ENCODE peak calls at places on chromosomes 13 and 19, in four cellular contexts. O is bronchial epithelial cell, S is uterus, E is MCF 10A. T is an unnamed sample.

GRCh38 chr13:50227356-50227755 is 212.1 kb downstream of the KCNRG start:
- DNase-seq in O (no peak), S (no peak), E (no peak), T (no peak)

GRCh38 chr13:24293761-24294160 is 15.6 kb upstream of the C1QTNF9 start:
- DNase-seq in O (no peak), S (no peak), E (no peak), T (no peak)

GRCh38 chr13:66216723-66217122 is 1013.4 kb downstream of the PCDH9 start:
- DNase-seq in O (no peak), S (no peak), E (no peak), T (no peak)

GRCh38 chr13:99916366-99917103 is 55.0 kb downstream of the ZIC5 start:
- DNase-seq in O (peak), S (no peak), E (peak), T (no peak)

GRCh38 chr19:48413879-48414623 is 20.6 kb downstream of the GRIN2D start:
- DNase-seq in O (peak), S (no peak), E (no peak), T (no peak)

GRCh38 chr19:35041548-35042055 is at the start of gene HPN:
- DNase-seq in O (no peak), S (no peak), E (no peak), T (no peak)

GRCh38 chr13:48979892-48980291 is 4.2 kb downstream of the FNDC3A start:
- DNase-seq in O (no peak), S (no peak), E (no peak), T (no peak)

GRCh38 chr19:3536429-3537100 is 2.4 kb upstream of the TEKTIP1 start:
- DNase-seq in O (no peak), S (no peak), E (no peak), T (no peak)

GRCh38 chr19:40907968-40908735 is 26.1 kb upstream of the CYP2A7 start:
- DNase-seq in O (no peak), S (peak), E (no peak), T (no peak)

DNA sequence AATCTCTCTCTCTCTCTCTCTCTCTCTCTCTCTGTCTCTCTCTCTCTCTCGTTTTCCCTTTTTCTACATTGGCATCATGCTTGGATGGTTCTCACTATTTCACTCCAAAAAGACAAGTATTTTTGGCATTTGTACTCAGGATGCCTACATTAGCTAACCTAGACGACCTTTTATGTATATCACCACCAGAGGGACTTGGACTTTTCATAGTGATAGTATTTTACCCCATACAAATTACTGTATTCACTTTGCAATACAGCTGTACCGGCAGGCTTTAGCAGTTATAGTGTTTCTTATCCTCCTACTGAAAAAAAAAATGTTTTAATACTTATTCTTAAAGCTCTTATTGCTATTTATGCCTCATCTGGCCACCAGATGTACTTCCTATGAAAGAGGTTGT is 687.2 kb upstream of the KLHL1 start:
- DNase-seq in O (no peak), S (no peak), E (no peak), T (no peak)
- TF ChIP-seq CTCF in O (no peak), S (no peak), E (no peak), T (no peak)

GRCh38 chr13:27168870-27169525 is 2.6 kb downstream of the USP12 start:
- DNase-seq in O (peak), S (no peak), E (peak), T (no peak)

GRCh38 chr13:27170521-27171243 is 929 bp downstream of the USP12 start:
- DNase-seq in O (no peak), S (peak), E (peak), T (peak)

GRCh38 chr13:27171244-27171829 is at the start of gene USP12:
- DNase-seq in O (no peak), S (peak), E (no peak), T (peak)

GRCh38 chr13:27171830-27172494 is 351 bp upstream of the USP12 start:
- DNase-seq in O (peak), S (peak), E (peak), T (peak)

DNA sequence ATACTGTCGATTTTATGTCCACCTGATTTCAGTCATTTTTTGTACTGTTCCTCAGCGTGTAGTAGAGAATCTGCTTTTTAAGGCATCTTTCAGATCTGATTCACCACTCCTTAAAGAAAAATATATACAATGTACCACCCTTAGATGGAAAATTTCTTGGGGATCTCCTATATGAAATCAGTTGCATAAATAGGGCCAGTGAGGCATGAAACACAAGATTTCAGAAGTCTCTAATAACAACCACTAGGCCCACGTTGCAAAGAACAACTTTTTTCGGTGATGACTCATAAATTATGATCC is 1.4 kb downstream of the USP12 start:
- DNase-seq in O (peak), S (no peak), E (peak), T (no peak)
- TF ChIP-seq CTCF in O (no peak), S (no peak), E (no peak), T (no peak)

GRCh38 chr19:1382250-1382649 is 1.5 kb upstream of the NDUFS7 start:
- DNase-seq in O (no peak), S (no peak), E (no peak), T (no peak)

GRCh38 chr19:1384085-1384462 is 367 bp downstream of the NDUFS7 start:
- DNase-seq in O (no peak), S (no peak), E (no peak), T (no peak)

GRCh38 chr19:1384478-1385110 is 887 bp downstream of the NDUFS7 start:
- DNase-seq in O (peak), S (no peak), E (no peak), T (no peak)

GRCh38 chr19:1383311-1384084 is at the start of gene NDUFS7:
- DNase-seq in O (peak), S (peak), E (peak), T (peak)

DNA sequence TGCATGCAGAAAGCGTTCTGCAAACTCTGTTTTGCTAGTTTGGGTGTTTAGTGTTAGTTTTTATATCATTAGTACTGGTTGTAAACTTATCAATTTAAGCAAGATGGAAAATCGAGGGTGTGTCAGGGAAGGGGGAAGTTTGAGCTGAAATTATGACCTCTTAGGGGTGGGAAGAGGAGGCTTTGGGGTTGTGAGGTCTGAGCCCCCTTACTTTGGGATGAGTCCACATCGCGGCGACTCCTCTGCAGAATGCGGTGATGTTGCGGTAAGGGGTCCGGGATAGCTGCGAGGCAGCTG is 745 bp upstream of the NDUFS7 start:
- DNase-seq in O (no peak), S (no peak), E (no peak), T (no peak)
- TF ChIP-seq CTCF in O (no peak), S (no peak), E (peak), T (no peak)

DNA sequence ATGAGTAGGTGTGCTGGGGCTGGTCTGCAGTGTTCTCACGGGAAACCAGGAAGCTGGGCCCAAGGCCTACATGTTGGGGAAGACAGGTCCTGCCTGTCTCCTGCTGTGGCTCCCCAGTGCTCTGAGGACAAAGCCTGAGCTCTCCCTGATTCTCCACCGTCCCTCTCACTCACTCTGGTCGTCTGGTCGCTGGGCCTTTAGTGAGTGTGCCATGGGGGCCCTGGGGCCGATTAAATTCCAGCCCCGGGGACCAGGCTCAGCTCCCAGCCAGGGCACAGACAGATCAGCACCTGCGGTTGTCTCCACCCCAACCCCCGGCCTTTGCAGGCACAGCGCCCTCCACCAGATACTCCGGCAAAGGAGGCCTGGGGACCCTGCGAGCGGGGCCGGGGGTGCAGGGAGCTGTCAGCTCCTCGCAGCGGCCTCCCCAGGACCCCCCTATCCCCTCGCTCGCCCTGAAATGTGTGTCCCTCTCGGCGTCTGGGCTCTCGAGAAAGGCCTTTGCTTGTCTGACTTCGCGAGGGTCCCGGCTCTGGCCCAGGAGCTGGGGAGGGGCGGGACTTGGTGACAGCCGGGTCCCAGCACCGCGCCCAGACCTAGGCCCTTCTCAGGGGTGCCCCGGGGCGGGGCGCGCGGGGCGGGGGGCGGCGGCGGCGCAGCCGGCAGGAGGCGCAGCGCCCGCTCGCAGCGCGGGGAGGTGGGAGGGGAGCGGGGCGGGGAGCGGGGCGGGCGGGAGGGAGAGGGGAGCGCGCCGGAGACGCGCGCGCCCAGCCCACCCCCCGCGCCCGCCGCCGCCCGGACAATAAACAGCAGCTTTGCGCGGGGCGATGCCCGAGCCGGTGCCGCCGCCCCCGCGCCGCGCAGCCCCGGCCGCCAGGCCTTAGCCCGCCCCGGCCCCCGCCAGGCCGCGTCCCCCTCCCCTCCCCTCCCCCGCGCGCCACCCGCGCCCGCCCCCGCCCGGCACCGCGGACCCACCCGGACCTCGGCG is at the start of gene PALM:
- DNase-seq in O (no peak), S (no peak), E (no peak), T (no peak)
- TF ChIP-seq CTCF in O (no peak), S (no peak), E (no peak), T (no peak)

GRCh38 chr13:97333983-97334382 is 100.0 kb upstream of the RAP2A start:
- DNase-seq in O (no peak), S (no peak), E (no peak), T (no peak)
- TF ChIP-seq CTCF in O (no peak), S (no peak), E (no peak), T (no peak)

DNA sequence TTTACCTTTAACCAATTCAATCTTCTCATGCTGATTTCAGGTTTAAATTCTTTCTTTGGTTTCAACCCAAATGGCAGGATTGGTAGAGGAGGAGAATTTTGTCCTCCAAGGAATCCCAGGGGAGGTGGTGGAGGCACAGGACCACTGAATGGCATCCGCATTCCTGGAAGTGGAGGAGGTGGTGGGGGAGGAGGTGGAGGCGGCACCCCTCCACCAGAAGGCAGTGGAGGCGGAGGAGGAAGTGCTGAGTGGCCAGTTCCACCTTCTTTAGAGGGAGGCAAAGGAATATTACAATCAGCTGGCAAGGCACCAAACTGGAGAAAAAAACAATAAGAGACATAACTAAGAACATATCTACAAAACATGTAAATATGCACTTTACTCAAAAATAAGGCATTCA is 192.9 kb downstream of the DIAPH3 start:
- DNase-seq in O (no peak), S (no peak), E (no peak), T (no peak)
- TF ChIP-seq CTCF in O (no peak), S (no peak), E (no peak), T (no peak)

GRCh38 chr13:30751183-30751933 is 16.0 kb downstream of the ALOX5AP start:
- DNase-seq in O (no peak), S (no peak), E (no peak), T (no peak)

GRCh38 chr13:30752991-30753616 is 17.8 kb downstream of the ALOX5AP start:
- DNase-seq in O (peak), S (no peak), E (no peak), T (no peak)

GRCh38 chr13:30755678-30756077 is 20.3 kb downstream of the ALOX5AP start:
- DNase-seq in O (no peak), S (no peak), E (no peak), T (no peak)

GRCh38 chr13:30750036-30750435 is 14.7 kb downstream of the ALOX5AP start:
- DNase-seq in O (no peak), S (no peak), E (no peak), T (no peak)

DNA sequence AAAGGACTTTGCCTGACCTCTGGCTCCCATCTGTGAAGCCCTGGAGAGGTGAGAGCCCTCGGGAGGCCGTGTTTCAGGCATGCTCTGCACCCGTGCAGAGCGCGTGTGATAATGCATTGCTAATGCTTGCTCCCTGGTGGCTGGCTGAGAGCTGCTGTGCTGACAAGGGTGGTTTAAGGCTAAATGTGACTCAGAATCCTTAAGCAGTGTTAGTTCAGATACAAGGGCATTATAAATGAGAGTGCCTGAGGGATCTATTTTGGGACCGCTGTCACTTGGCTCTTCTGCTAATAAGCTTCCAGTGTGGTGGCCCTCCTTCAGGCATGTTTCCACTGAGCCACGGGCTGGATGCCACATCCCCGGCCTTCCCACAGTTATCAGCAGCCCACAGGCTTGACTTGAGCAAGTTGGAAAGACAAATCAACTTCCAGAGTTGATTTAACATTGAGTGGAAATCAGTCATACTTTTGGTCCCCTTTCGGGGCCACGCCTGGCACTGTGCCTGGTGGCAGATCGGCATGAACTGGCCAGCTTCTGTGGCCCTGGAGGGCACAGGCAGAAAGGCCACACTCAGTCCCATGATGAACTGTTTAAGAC is 17.0 kb downstream of the ALOX5AP start:
- DNase-seq in O (peak), S (no peak), E (no peak), T (no peak)
- TF ChIP-seq CTCF in O (no peak), S (no peak), E (no peak), T (no peak)

GRCh38 chr19:54473983-54474382 is 887 bp upstream of the CDC42EP5 start:
- DNase-seq in O (no peak), S (no peak), E (no peak), T (no peak)
- TF ChIP-seq CTCF in O (no peak), S (no peak), E (no peak), T (no peak)

T was measured in activated B cell treated with CpG ODN at 0.5 μM for 24 hours.